ENCODE peak calls at places on chromosomes 12 and 14, in seven cellular contexts. D is CD4-positive, alpha-beta T cell; M is A549; A is dorsolateral prefrontal cortex; H is choroid plexus epithelial cell; O is nephron progenitor cell; W is PC-3. U is an unnamed sample.

GRCh38 chr12:97899529-97899928 is 436.9 kb downstream of the RMST start:
- DNase-seq in H (no peak), O (no peak), A (no peak), W (no peak), D (no peak), M (no peak), U (no peak)

GRCh38 chr12:90253674-90254181 is 545.1 kb upstream of the ATP2B1 start:
- DNase-seq in H (peak), W (peak), D (no peak), M (peak), A (no peak), O (peak), U (no peak)

GRCh38 chr14:103317976-103318580 is 16.0 kb upstream of the EIF5 start:
- DNase-seq in D (no peak), A (no peak), O (no peak), W (no peak), H (no peak), M (no peak), U (no peak)

GRCh38 chr14:68074765-68075381 is 255.3 kb downstream of the RAD51B start:
- DNase-seq in A (no peak), O (no peak), M (peak), H (peak), W (no peak), D (no peak), U (no peak)

GRCh38 chr12:20695232-20695631 is at the start of gene SLCO1C1:
- DNase-seq in O (no peak), M (no peak), A (no peak), H (peak), W (no peak), D (no peak), U (no peak)

GRCh38 chr14:105197274-105197673 is 16.2 kb upstream of the NUDT14 start:
- DNase-seq in D (no peak), A (no peak), W (peak), H (peak), M (peak), O (no peak), U (no peak)

GRCh38 chr12:65532744-65533143 is 254.3 kb downstream of the MSRB3 start:
- DNase-seq in D (no peak), A (no peak), M (no peak), H (peak), O (no peak), W (peak), U (no peak)

GRCh38 chr12:52355181-52355580 is 12.1 kb downstream of the KRT85 start:
- DNase-seq in O (no peak), D (peak), W (no peak), A (no peak), M (no peak), H (no peak), U (no peak)

GRCh38 chr12:124109760-124110159 is 136.7 kb downstream of the ZNF664 start:
- DNase-seq in A (no peak), W (peak), O (no peak), D (no peak), H (peak), M (peak), U (no peak)

GRCh38 chr14:102774391-102775153 is 2.7 kb upstream of the TRAF3 start:
- DNase-seq in W (peak), A (no peak), D (peak), H (peak), M (peak), O (peak), U (peak)

GRCh38 chr12:26058818-26059217 is 66.0 kb downstream of the BHLHE41 start:
- DNase-seq in W (no peak), H (no peak), D (no peak), A (no peak), M (no peak), O (no peak), U (no peak)

GRCh38 chr12:45622210-45622937 is 107.1 kb upstream of the ARID2 start:
- DNase-seq in A (no peak), H (no peak), M (no peak), O (no peak), W (no peak), D (no peak), U (no peak)

GRCh38 chr12:15629108-15629507 is 160.1 kb downstream of the EPS8 start:
- DNase-seq in O (no peak), H (peak), A (no peak), W (peak), D (no peak), M (peak), U (no peak)

GRCh38 chr12:65420941-65421340 is 142.5 kb downstream of the MSRB3 start:
- DNase-seq in D (no peak), H (no peak), A (no peak), W (no peak), O (no peak), M (no peak), U (no peak)

GRCh38 chr14:103517626-103518415 is 4.8 kb downstream of the CKB start:
- DNase-seq in A (peak), W (no peak), M (no peak), D (no peak), O (no peak), H (no peak), U (no peak)

GRCh38 chr12:45299132-45299692 is 83.3 kb downstream of the ANO6 start:
- DNase-seq in W (peak), O (no peak), H (peak), D (no peak), M (no peak), A (no peak), U (no peak)

GRCh38 chr12:3453947-3454675 is 36.9 kb upstream of the PRMT8 start:
- DNase-seq in D (no peak), H (peak), M (peak), W (peak), A (no peak), O (no peak), U (no peak)

GRCh38 chr14:98798099-98798498 is 473.9 kb downstream of the BCL11B start:
- DNase-seq in W (no peak), H (no peak), O (peak), M (no peak), A (no peak), D (no peak), U (no peak)

GRCh38 chr12:24960222-24960855 is 11.4 kb upstream of the BCAT1 start:
- DNase-seq in O (peak), D (no peak), H (peak), A (no peak), W (peak), M (peak), U (no peak)

GRCh38 chr14:92093320-92093719 is 13.1 kb downstream of the ATXN3 start:
- DNase-seq in O (no peak), M (peak), D (no peak), W (no peak), A (no peak), H (peak), U (no peak)

GRCh38 chr12:91009319-91009950 is 4.7 kb upstream of the EPYC start:
- DNase-seq in D (no peak), A (no peak), O (no peak), W (peak), H (peak), M (no peak), U (no peak)

GRCh38 chr14:91303091-91303923 is 58.8 kb upstream of the GPR68 start:
- DNase-seq in M (peak), A (no peak), D (no peak), W (peak), H (peak), O (peak), U (peak)

GRCh38 chr14:75333523-75334190 is 55.0 kb downstream of the FOS start:
- DNase-seq in A (no peak), O (no peak), M (no peak), D (no peak), W (no peak), H (no peak), U (no peak)

GRCh38 chr12:54029529-54030441 is 1.5 kb downstream of the HOXC6 start:
- DNase-seq in W (no peak), A (no peak), H (no peak), M (no peak), O (peak), D (no peak), U (no peak)

DNA sequence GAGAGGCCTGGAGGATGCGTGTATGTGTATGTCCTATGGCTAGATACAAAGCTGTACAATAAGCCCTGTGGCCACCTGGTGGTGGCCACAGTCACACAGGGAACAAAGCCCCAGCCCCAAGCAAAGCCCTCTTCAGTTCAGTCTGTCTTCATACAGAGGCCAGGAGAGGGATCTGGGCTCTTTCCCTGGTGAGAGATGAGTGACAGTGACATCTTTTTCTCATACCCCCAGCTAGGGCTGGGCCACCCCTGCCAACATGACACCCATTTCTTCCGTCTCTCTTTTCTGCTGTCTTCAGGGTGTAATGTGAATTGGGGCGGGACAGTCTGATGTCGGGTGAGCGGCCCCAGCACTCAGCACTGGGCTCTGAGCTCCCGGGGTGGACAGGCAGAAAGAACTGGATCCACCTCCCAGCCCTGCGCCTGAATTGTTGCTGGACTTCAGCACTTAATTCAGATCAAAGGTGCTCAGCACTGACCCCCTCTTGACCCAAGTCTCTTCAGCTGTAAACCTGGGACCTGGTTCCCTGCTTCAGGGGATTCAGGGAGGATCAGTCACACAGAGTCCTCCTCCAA is 59.8 kb downstream of the SERPINA3 start:
- DNase-seq in W (peak), O (no peak), D (no peak), M (no peak), H (no peak), A (no peak), U (no peak)
- TF ChIP-seq CTCF in W (peak), O (no peak), D (no peak), M (no peak), H (no peak), A (no peak), U (no peak)

GRCh38 chr12:56590237-56590830 is 39.8 kb downstream of the BAZ2A start:
- DNase-seq in M (peak), O (no peak), H (peak), W (peak), A (no peak), D (no peak), U (no peak)
- TF ChIP-seq CTCF in M (peak), O (peak), H (peak), W (peak), A (no peak), D (no peak), U (peak)

GRCh38 chr12:5088586-5089264 is 45.0 kb downstream of the KCNA5 start:
- DNase-seq in D (no peak), M (peak), W (peak), H (peak), O (no peak), A (no peak), U (no peak)

GRCh38 chr12:5087831-5088554 is 44.3 kb downstream of the KCNA5 start:
- DNase-seq in W (no peak), M (no peak), O (no peak), D (no peak), A (no peak), H (no peak), U (no peak)

GRCh38 chr12:5081016-5081415 is 37.3 kb downstream of the KCNA5 start:
- DNase-seq in O (peak), H (no peak), D (no peak), M (no peak), A (no peak), W (no peak), U (no peak)

GRCh38 chr12:5085896-5086295 is 42.2 kb downstream of the KCNA5 start:
- DNase-seq in H (peak), W (peak), D (no peak), O (no peak), M (peak), A (no peak), U (no peak)

GRCh38 chr12:5083955-5084849 is 40.5 kb downstream of the KCNA5 start:
- DNase-seq in H (peak), D (no peak), A (no peak), W (peak), O (peak), M (peak), U (peak)
- TF ChIP-seq CTCF in H (peak), D (no peak), A (peak), W (peak), O (peak), M (peak), U (peak)

GRCh38 chr12:120903818-120904773 is at the start of gene SPPL3:
- DNase-seq in M (peak), H (peak), O (peak), A (peak), D (peak), W (peak), U (peak)
- TF ChIP-seq CTCF in M (peak), H (no peak), O (no peak), A (peak), D (no peak), W (no peak), U (peak)

DNA sequence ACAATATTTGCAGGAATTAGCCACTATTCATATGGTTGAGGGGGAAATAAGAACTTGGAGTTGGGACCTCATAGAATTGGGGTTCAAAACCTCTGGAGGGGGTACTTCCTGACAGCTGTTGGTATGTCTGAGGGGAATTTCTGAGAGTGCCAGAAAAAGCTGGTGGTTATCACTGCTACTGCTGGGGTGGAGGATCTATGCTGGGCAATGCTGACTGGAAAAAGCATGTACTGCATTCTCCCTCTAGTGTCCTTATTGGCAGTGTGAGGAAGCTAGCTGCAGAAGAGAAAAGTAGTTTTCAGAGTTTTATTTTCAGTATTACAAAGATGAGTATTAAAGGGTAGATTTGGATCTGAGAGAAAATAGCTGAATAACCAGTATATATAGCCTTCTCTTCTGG is 88.8 kb downstream of the FUT8 start:
- DNase-seq in D (no peak), W (no peak), H (peak), O (no peak), A (no peak), M (no peak), U (no peak)
- TF ChIP-seq CTCF in D (no peak), W (peak), H (peak), O (no peak), A (no peak), M (no peak), U (no peak)

DNA sequence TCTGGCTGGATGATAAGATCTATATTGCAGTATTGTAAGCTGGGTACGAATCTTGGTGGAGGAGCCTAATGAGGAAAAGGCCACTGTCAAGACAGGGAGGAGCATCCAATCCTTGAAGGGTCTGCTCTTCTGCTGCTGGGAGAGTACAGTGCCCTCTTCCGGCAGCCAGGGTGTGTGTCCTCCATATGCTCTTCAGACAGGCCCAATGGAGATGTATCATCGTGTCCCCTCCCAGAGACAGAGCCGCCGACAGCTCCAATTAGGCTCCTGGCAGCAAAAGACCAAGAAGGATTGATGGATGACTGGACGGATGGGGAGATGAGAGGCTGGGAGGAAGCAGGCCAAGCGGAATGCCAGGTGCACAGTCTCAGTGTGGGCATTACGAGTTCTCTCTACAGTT is 51.6 kb upstream of the PIWIL1 start:
- DNase-seq in M (no peak), W (no peak), A (no peak), H (no peak), O (peak), D (no peak), U (no peak)
- TF ChIP-seq CTCF in M (no peak), W (no peak), A (no peak), H (no peak), O (peak), D (no peak), U (no peak)

DNA sequence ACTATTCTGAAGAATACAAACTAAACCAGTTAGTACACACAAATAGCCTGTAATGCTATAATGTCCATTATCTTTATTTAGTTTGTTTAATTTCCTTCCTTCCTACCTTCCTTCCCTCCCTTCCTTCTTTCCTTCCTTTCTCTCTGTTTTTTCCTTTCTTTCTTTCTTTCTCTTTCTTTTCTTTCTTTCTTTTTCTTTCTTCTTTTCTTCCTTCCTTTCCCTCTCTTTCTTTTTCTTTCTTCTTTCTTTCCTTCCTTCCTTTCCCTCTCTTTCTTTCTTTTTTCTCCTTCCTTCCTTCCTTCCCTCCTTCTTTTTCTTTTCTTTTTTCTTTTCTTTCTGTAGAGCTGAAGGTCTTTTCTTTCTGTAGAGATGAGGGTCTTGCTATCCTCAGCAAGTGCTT is 131.2 kb downstream of the TMEM30B start:
- DNase-seq in H (no peak), D (no peak), M (no peak), W (no peak), A (no peak), O (no peak), U (no peak)
- TF ChIP-seq CTCF in H (no peak), D (no peak), M (no peak), W (no peak), A (no peak), O (no peak), U (no peak)

GRCh38 chr12:127455347-127456265 is 811.4 kb upstream of the TMEM132C start:
- DNase-seq in M (no peak), D (no peak), H (peak), A (no peak), W (no peak), O (peak), U (no peak)
- TF ChIP-seq CTCF in M (no peak), D (no peak), H (no peak), A (no peak), W (no peak), O (peak), U (no peak)